ENCODE peak calls at places on chromosomes 2 and 18, in nine cellular contexts. U, E, P, V, F, D, O, B and Z are unnamed samples.

GRCh38 chr2:144936442-144936841 is 416.5 kb upstream of the ZEB2 start:
- DNase-seq in P (no peak), V (no peak), B (no peak), U (no peak), O (no peak), F (no peak), D (no peak), E (no peak), Z (no peak)

GRCh38 chr2:106095478-106096392 is 98.4 kb downstream of the UXS1 start:
- DNase-seq in B (no peak), F (no peak), U (peak; percentile 56), V (no peak), E (peak; percentile 71), O (no peak), P (no peak), D (peak; percentile 88), Z (no peak)

GRCh38 chr2:8539743-8540551 is 141.9 kb upstream of the ID2 start:
- DNase-seq in B (no peak), F (no peak), O (peak; percentile 79), V (no peak), D (no peak), P (no peak), U (no peak), E (no peak), Z (no peak)

GRCh38 chr2:60383421-60384117 is 169.9 kb downstream of the BCL11A start:
- DNase-seq in U (no peak), F (no peak), E (no peak), D (no peak), V (no peak), O (no peak), B (no peak), P (no peak), Z (no peak)

GRCh38 chr2:181354626-181355025 is 102.6 kb upstream of the ITGA4 start:
- DNase-seq in B (no peak), E (no peak), O (no peak), D (no peak), P (peak; percentile 3), F (no peak), U (no peak), V (peak; percentile 83), Z (no peak)

GRCh38 chr2:18623782-18624181 is 34.4 kb upstream of the NT5C1B start:
- DNase-seq in D (no peak), B (no peak), U (no peak), F (no peak), E (no peak), O (no peak), V (peak; percentile 74), P (no peak), Z (no peak)

GRCh38 chr2:108632748-108633147 is 86.5 kb upstream of the RANBP2 start:
- DNase-seq in F (no peak), D (no peak), E (no peak), B (no peak), P (no peak), V (no peak), O (no peak), U (no peak), Z (no peak)

GRCh38 chr2:175726213-175726612 is 275.9 kb downstream of the LNPK start:
- DNase-seq in F (no peak), U (no peak), V (peak; percentile 77), P (no peak), D (no peak), O (no peak), E (no peak), B (no peak), Z (no peak)

GRCh38 chr2:213818436-213818835 is 534.2 kb downstream of the SPAG16 start:
- DNase-seq in D (no peak), B (no peak), P (no peak), F (no peak), U (no peak), V (no peak), O (no peak), E (no peak), Z (no peak)

GRCh38 chr2:3639653-3640052 is 18.3 kb upstream of the ALLC start:
- DNase-seq in F (no peak), B (no peak), D (no peak), E (no peak), O (no peak), P (no peak), U (no peak), V (no peak), Z (no peak)

GRCh38 chr2:149446735-149447134 is 116.3 kb downstream of the LYPD6 start:
- DNase-seq in E (no peak), U (no peak), P (no peak), B (no peak), V (no peak), D (no peak), O (no peak), F (no peak), Z (no peak)

GRCh38 chr18:57559311-57559710 is 27.2 kb downstream of the FECH start:
- DNase-seq in P (no peak), U (no peak), E (no peak), O (no peak), F (no peak), D (no peak), B (no peak), V (no peak), Z (no peak)

GRCh38 chr2:148813603-148814065 is 61.4 kb upstream of the KIF5C start:
- DNase-seq in B (peak; percentile 63), P (no peak), F (peak; percentile 76), E (peak; percentile 70), V (peak; percentile 15), U (peak; percentile 18), O (no peak), D (peak; percentile 52), Z (peak; percentile 62)

GRCh38 chr18:9952633-9953416 is 39.0 kb downstream of the VAPA start:
- DNase-seq in E (no peak), B (no peak), F (no peak), U (no peak), D (no peak), P (no peak), O (no peak), V (peak; percentile 51), Z (no peak)

GRCh38 chr2:102789349-102790085 is 27.7 kb downstream of the TMEM182 start:
- DNase-seq in E (no peak), V (no peak), O (no peak), B (no peak), U (no peak), P (no peak), D (no peak), F (no peak), Z (no peak)

GRCh38 chr2:190344275-190344827 is 962 bp downstream of the INPP1 start:
- DNase-seq in E (no peak), P (peak; percentile 71), O (peak; percentile 54), B (no peak), V (peak; percentile 54), U (no peak), F (no peak), D (no peak), Z (no peak)

GRCh38 chr18:59885579-59886163 is 14.1 kb upstream of the PMAIP1 start:
- DNase-seq in E (peak; percentile 18), B (no peak), F (peak; percentile 78), U (no peak), D (no peak), O (peak; percentile 16), P (no peak), V (peak; percentile 98), Z (no peak)

GRCh38 chr18:56785006-56785405 is 133.8 kb downstream of the WDR7 start:
- DNase-seq in U (no peak), P (no peak), E (no peak), O (no peak), F (no peak), D (no peak), V (no peak), B (no peak), Z (no peak)

GRCh38 chr2:236408090-236408489 is 143.9 kb upstream of the ASB18 start:
- DNase-seq in V (no peak), P (no peak), D (no peak), B (no peak), U (no peak), F (no peak), E (no peak), O (no peak), Z (no peak)

GRCh38 chr2:178333851-178334250 is 117.1 kb downstream of the PRKRA start:
- DNase-seq in D (no peak), P (no peak), F (no peak), O (no peak), U (no peak), E (no peak), V (no peak), B (no peak), Z (no peak)

GRCh38 chr2:227416669-227417068 is 28.9 kb upstream of the SCYGR1 start:
- DNase-seq in P (no peak), V (no peak), E (no peak), D (no peak), O (no peak), F (no peak), B (no peak), U (no peak), Z (no peak)